ENCODE peak calls at places on chromosomes 5 and 9, in four cellular contexts. One of them, this sample, is unnamed.

GRCh38 chr5:163509288-163510040 is 4.0 kb downstream of the MAT2B start:
- DNase-seq in adrenal gland: no peak
- DNase-seq in stomach: peak; percentile 31
- DNase-seq in tibial nerve: no peak
- DNase-seq in this sample: no peak

GRCh38 chr5:154620406-154620805 is 134.8 kb upstream of the LARP1 start:
- DNase-seq in stomach: no peak
- DNase-seq in tibial nerve: no peak
- DNase-seq in adrenal gland: no peak
- DNase-seq in this sample: no peak

GRCh38 chr9:27276182-27277030 is 20.5 kb downstream of the EQTN start:
- DNase-seq in tibial nerve: no peak
- DNase-seq in adrenal gland: peak; percentile 19
- DNase-seq in stomach: no peak
- DNase-seq in this sample: peak; percentile 28

GRCh38 chr5:151038292-151038745 is 17.9 kb downstream of the GPX3 start:
- DNase-seq in adrenal gland: no peak
- DNase-seq in stomach: no peak
- DNase-seq in tibial nerve: no peak
- DNase-seq in this sample: no peak

GRCh38 chr5:76544268-76544926 is 78.8 kb downstream of the F2RL2 start:
- DNase-seq in stomach: peak; percentile 76
- DNase-seq in tibial nerve: no peak
- DNase-seq in adrenal gland: peak; percentile 57
- DNase-seq in this sample: no peak

GRCh38 chr5:132073231-132074013 is at the start of gene CSF2:
- DNase-seq in stomach: no peak
- DNase-seq in tibial nerve: no peak
- DNase-seq in adrenal gland: no peak
- DNase-seq in this sample: peak; percentile 59

GRCh38 chr9:61671276-61671973 is 481.6 kb downstream of the SPATA31A7 start:
- DNase-seq in tibial nerve: no peak
- DNase-seq in adrenal gland: no peak
- DNase-seq in stomach: no peak
- DNase-seq in this sample: no peak

GRCh38 chr9:71096431-71097108 is 24.9 kb downstream of the TRPM3 start:
- DNase-seq in tibial nerve: no peak
- DNase-seq in stomach: peak; percentile 41
- DNase-seq in adrenal gland: peak; percentile 68
- DNase-seq in this sample: no peak

GRCh38 chr5:111261610-111262009 is 37.4 kb downstream of the CAMK4 start:
- DNase-seq in tibial nerve: no peak
- DNase-seq in adrenal gland: no peak
- DNase-seq in stomach: no peak
- DNase-seq in this sample: no peak

GRCh38 chr5:43859309-43859708 is 256.3 kb downstream of the NNT start:
- DNase-seq in tibial nerve: no peak
- DNase-seq in stomach: no peak
- DNase-seq in adrenal gland: no peak
- DNase-seq in this sample: no peak

GRCh38 chr9:89427621-89428221 is 70.2 kb downstream of the SEMA4D start:
- DNase-seq in stomach: no peak
- DNase-seq in adrenal gland: peak; percentile 66
- DNase-seq in tibial nerve: no peak
- DNase-seq in this sample: peak; percentile 81

GRCh38 chr5:151086905-151087360 is 6.1 kb upstream of the TNIP1 start:
- DNase-seq in tibial nerve: no peak
- DNase-seq in adrenal gland: no peak
- DNase-seq in stomach: peak; percentile 62
- DNase-seq in this sample: no peak

GRCh38 chr9:127447416-127448111 is 3.6 kb downstream of the RPL12 start:
- DNase-seq in tibial nerve: no peak
- DNase-seq in stomach: no peak
- DNase-seq in adrenal gland: no peak
- DNase-seq in this sample: no peak

GRCh38 chr9:115733318-115733717 is 420.3 kb upstream of the PAPPA start:
- DNase-seq in adrenal gland: no peak
- DNase-seq in tibial nerve: no peak
- DNase-seq in stomach: no peak
- DNase-seq in this sample: no peak

GRCh38 chr9:131432050-131432449 is 38.2 kb downstream of the PRRC2B start:
- DNase-seq in stomach: no peak
- DNase-seq in adrenal gland: no peak
- DNase-seq in tibial nerve: no peak
- DNase-seq in this sample: no peak

GRCh38 chr5:87499478-87500410 is 87.0 kb upstream of the CCNH start:
- DNase-seq in adrenal gland: no peak
- DNase-seq in stomach: no peak
- DNase-seq in tibial nerve: no peak
- DNase-seq in this sample: no peak

GRCh38 chr9:111297061-111297824 is 32.8 kb downstream of the OR2K2 start:
- DNase-seq in adrenal gland: no peak
- DNase-seq in tibial nerve: no peak
- DNase-seq in stomach: no peak
- DNase-seq in this sample: no peak

GRCh38 chr9:33263936-33264472 is 504 bp downstream of the BAG1 start:
- DNase-seq in tibial nerve: no peak
- DNase-seq in adrenal gland: peak; percentile 53
- DNase-seq in stomach: peak; percentile 50
- DNase-seq in this sample: no peak

GRCh38 chr9:16001856-16002255 is 449.0 kb downstream of the CCDC171 start:
- DNase-seq in tibial nerve: no peak
- DNase-seq in adrenal gland: no peak
- DNase-seq in stomach: no peak
- DNase-seq in this sample: no peak

GRCh38 chr5:176647870-176648466 is 684 bp downstream of the TSPAN17 start:
- DNase-seq in tibial nerve: peak; percentile 33
- DNase-seq in stomach: peak; percentile 79
- DNase-seq in adrenal gland: peak; percentile 78
- DNase-seq in this sample: peak; percentile 59

GRCh38 chr5:124996023-124996763 is 249.8 kb upstream of the ZNF608 start:
- DNase-seq in tibial nerve: no peak
- DNase-seq in adrenal gland: no peak
- DNase-seq in stomach: no peak
- DNase-seq in this sample: no peak

GRCh38 chr5:127820910-127821553 is 117.8 kb downstream of the CCDC192 start:
- DNase-seq in stomach: no peak
- DNase-seq in adrenal gland: no peak
- DNase-seq in tibial nerve: no peak
- DNase-seq in this sample: no peak

GRCh38 chr5:81820315-81820636 is 69.4 kb upstream of the SSBP2 start:
- DNase-seq in tibial nerve: no peak
- DNase-seq in adrenal gland: no peak
- DNase-seq in stomach: no peak
- DNase-seq in this sample: no peak

GRCh38 chr9:129569506-129570449 is 51.1 kb downstream of the C9orf50 start:
- DNase-seq in tibial nerve: no peak
- DNase-seq in stomach: peak; percentile 37
- DNase-seq in adrenal gland: peak; percentile 39
- DNase-seq in this sample: no peak
- TF ChIP-seq POLR2A in tibial nerve: no peak
- TF ChIP-seq POLR2A in stomach: no peak
- TF ChIP-seq POLR2A in adrenal gland: no peak
- TF ChIP-seq POLR2A in this sample: no peak

GRCh38 chr5:173689713-173690360 is 73.4 kb upstream of the BOD1 start:
- DNase-seq in stomach: peak; percentile 59
- DNase-seq in adrenal gland: no peak
- DNase-seq in tibial nerve: no peak
- DNase-seq in this sample: no peak
- TF ChIP-seq POLR2A in stomach: no peak
- TF ChIP-seq POLR2A in adrenal gland: no peak
- TF ChIP-seq POLR2A in tibial nerve: no peak
- TF ChIP-seq POLR2A in this sample: no peak

DNA sequence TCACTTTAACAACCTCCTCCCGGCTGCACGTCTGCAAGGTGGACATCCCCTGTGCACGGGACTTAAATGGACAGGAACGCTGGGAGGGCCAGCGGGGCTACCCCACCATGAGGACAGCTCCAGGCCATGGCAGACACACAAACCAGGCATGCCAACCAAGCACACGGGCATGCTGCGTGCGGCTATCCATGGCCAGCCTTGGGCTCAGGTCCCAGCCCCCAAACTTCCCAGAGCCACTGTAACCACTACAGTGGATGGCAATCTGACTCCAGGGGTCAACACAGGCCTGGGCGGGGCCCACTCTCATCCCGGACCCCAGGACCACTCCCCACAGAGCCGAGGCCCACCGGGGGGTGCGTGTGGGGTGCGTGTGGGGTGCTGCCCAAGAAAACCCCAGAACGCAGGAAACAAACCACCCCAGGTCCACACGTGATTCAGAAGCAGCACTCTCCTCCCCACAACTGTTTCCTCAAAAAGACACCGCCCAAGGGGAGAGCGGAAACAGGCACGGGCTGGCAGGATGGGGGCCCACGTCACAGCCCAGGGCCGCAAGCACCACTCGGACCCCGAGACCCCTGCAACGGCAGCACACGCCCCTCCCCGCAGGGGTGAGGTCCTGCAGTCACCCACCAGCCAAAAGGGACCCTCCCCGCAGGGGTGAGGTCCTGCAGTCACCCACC is 7.4 kb downstream of the SLC12A7 start:
- DNase-seq in stomach: no peak
- DNase-seq in adrenal gland: no peak
- DNase-seq in tibial nerve: no peak
- DNase-seq in this sample: no peak
- TF ChIP-seq POLR2A in stomach: no peak
- TF ChIP-seq POLR2A in adrenal gland: no peak
- TF ChIP-seq POLR2A in tibial nerve: no peak
- TF ChIP-seq POLR2A in this sample: no peak

GRCh38 chr9:133349965-133350624 is 2.1 kb downstream of the RPL7A start:
- DNase-seq in adrenal gland: no peak
- DNase-seq in stomach: no peak
- DNase-seq in tibial nerve: no peak
- DNase-seq in this sample: no peak
- TF ChIP-seq POLR2A in adrenal gland: no peak
- TF ChIP-seq POLR2A in stomach: no peak
- TF ChIP-seq POLR2A in tibial nerve: no peak
- TF ChIP-seq POLR2A in this sample: no peak

GRCh38 chr5:91419136-91419535 is 36.0 kb upstream of the ARRDC3 start:
- DNase-seq in tibial nerve: no peak
- DNase-seq in stomach: no peak
- DNase-seq in adrenal gland: no peak
- DNase-seq in this sample: no peak
- TF ChIP-seq POLR2A in tibial nerve: no peak
- TF ChIP-seq POLR2A in stomach: no peak
- TF ChIP-seq POLR2A in adrenal gland: no peak
- TF ChIP-seq POLR2A in this sample: no peak

GRCh38 chr9:121267689-121268597 is at the start of gene GSN:
- DNase-seq in adrenal gland: peak; percentile 79
- DNase-seq in stomach: peak; percentile 88
- DNase-seq in tibial nerve: peak; percentile 82
- DNase-seq in this sample: peak; percentile 94
- TF ChIP-seq POLR2A in adrenal gland: peak; percentile 67
- TF ChIP-seq POLR2A in stomach: peak; percentile 62
- TF ChIP-seq POLR2A in tibial nerve: peak; percentile 89
- TF ChIP-seq POLR2A in this sample: peak; percentile 83

GRCh38 chr9:134328841-134329575 is 2.8 kb downstream of the RXRA start:
- DNase-seq in adrenal gland: peak; percentile 61
- DNase-seq in tibial nerve: no peak
- DNase-seq in stomach: peak; percentile 67
- DNase-seq in this sample: no peak
- TF ChIP-seq POLR2A in adrenal gland: peak; percentile 37
- TF ChIP-seq POLR2A in tibial nerve: peak; percentile 54
- TF ChIP-seq POLR2A in stomach: no peak
- TF ChIP-seq POLR2A in this sample: no peak

DNA sequence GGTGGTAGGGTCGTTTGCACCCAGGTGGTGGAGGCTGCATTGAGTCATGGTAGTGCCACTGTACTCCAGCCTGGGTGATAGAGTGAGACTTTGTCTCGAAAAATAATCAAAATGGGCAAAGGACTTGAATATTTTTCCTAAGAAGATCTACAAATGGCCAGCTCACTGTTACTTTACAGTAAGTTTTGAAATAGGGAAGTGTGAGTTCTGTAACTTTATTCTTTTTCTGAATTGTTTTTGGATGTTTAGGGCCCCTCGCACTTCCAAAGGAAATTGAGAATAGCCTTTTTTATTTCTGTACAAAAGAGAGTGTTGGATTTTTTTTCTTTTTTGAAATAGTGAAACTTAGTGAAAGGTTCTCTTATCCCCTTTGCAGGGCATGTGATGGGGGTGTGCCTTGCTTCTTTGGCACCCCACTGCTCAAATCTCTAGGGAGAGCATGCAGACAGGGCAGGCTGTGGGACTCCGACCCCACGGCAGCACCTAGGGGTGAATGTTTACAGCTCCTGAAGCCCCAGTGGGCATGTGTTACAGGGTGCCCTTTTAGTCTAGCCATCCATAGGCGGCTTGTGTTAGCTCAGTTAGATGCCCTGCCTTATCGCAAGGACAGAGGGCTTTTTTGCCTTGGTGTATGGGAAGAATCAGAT is 33.3 kb downstream of the GPBP1 start:
- DNase-seq in tibial nerve: no peak
- DNase-seq in stomach: no peak
- DNase-seq in adrenal gland: no peak
- DNase-seq in this sample: no peak
- TF ChIP-seq POLR2A in tibial nerve: no peak
- TF ChIP-seq POLR2A in stomach: no peak
- TF ChIP-seq POLR2A in adrenal gland: no peak
- TF ChIP-seq POLR2A in this sample: no peak

This sample was measured in H54.